ENCODE peak calls at places on chromosomes 4 and X, in ten cellular contexts. One of them, this sample, is unnamed.

GRCh38 chrX:109393859-109394258 is 88.0 kb downstream of the GUCY2F start:
- DNase-seq in cardiac fibroblast: peak; percentile 9
- DNase-seq in ovary: no peak
- DNase-seq in OCI-LY7: peak; percentile 4
- DNase-seq in NB4: peak; percentile 47
- DNase-seq in GM12865: peak; percentile 28
- DNase-seq in left ventricle myocardium inferior: no peak
- DNase-seq in AG04449: no peak
- DNase-seq in GM23338: peak; percentile 52
- DNase-seq in HCT116: no peak
- DNase-seq in this sample: no peak

GRCh38 chr4:62208921-62209320 is 1008.8 kb downstream of the ADGRL3 start:
- DNase-seq in AG04449: no peak
- DNase-seq in HCT116: no peak
- DNase-seq in OCI-LY7: no peak
- DNase-seq in NB4: no peak
- DNase-seq in ovary: no peak
- DNase-seq in GM23338: no peak
- DNase-seq in GM12865: no peak
- DNase-seq in cardiac fibroblast: no peak
- DNase-seq in left ventricle myocardium inferior: no peak
- DNase-seq in this sample: no peak

GRCh38 chr4:173488656-173489055 is 41.4 kb downstream of the HAND2 start:
- DNase-seq in HCT116: no peak
- DNase-seq in ovary: no peak
- DNase-seq in OCI-LY7: no peak
- DNase-seq in AG04449: no peak
- DNase-seq in GM23338: no peak
- DNase-seq in GM12865: no peak
- DNase-seq in cardiac fibroblast: peak; percentile 49
- DNase-seq in left ventricle myocardium inferior: no peak
- DNase-seq in NB4: no peak
- DNase-seq in this sample: no peak

GRCh38 chr4:99383381-99383780 is 30.8 kb upstream of the ADH1C start:
- DNase-seq in cardiac fibroblast: no peak
- DNase-seq in GM23338: no peak
- DNase-seq in AG04449: no peak
- DNase-seq in OCI-LY7: no peak
- DNase-seq in NB4: no peak
- DNase-seq in GM12865: no peak
- DNase-seq in HCT116: no peak
- DNase-seq in ovary: no peak
- DNase-seq in left ventricle myocardium inferior: no peak
- DNase-seq in this sample: no peak

GRCh38 chr4:67885727-67886126 is 1.9 kb upstream of the TMPRSS11D start:
- DNase-seq in HCT116: peak; percentile 35
- DNase-seq in AG04449: peak; percentile 88
- DNase-seq in cardiac fibroblast: peak; percentile 98
- DNase-seq in OCI-LY7: no peak
- DNase-seq in ovary: no peak
- DNase-seq in GM12865: no peak
- DNase-seq in left ventricle myocardium inferior: no peak
- DNase-seq in NB4: peak; percentile 62
- DNase-seq in GM23338: no peak
- DNase-seq in this sample: peak; percentile 46

GRCh38 chr4:78656968-78657445 is 105.4 kb downstream of the ANXA3 start:
- DNase-seq in GM12865: peak; percentile 59
- DNase-seq in ovary: no peak
- DNase-seq in HCT116: no peak
- DNase-seq in OCI-LY7: peak; percentile 41
- DNase-seq in NB4: peak; percentile 86
- DNase-seq in GM23338: no peak
- DNase-seq in AG04449: no peak
- DNase-seq in cardiac fibroblast: no peak
- DNase-seq in left ventricle myocardium inferior: no peak
- DNase-seq in this sample: no peak

GRCh38 chrX:25191403-25191802 is 175.6 kb upstream of the ARX start:
- DNase-seq in OCI-LY7: no peak
- DNase-seq in left ventricle myocardium inferior: no peak
- DNase-seq in AG04449: no peak
- DNase-seq in NB4: peak; percentile 1
- DNase-seq in ovary: no peak
- DNase-seq in GM23338: peak; percentile 45
- DNase-seq in GM12865: no peak
- DNase-seq in HCT116: no peak
- DNase-seq in cardiac fibroblast: no peak
- DNase-seq in this sample: no peak

GRCh38 chr4:137267024-137267423 is 265.3 kb downstream of the PCDH18 start:
- DNase-seq in cardiac fibroblast: peak; percentile 77
- DNase-seq in HCT116: no peak
- DNase-seq in ovary: no peak
- DNase-seq in NB4: no peak
- DNase-seq in GM12865: no peak
- DNase-seq in OCI-LY7: no peak
- DNase-seq in GM23338: no peak
- DNase-seq in left ventricle myocardium inferior: no peak
- DNase-seq in AG04449: no peak
- DNase-seq in this sample: peak; percentile 43

GRCh38 chrX:40864972-40865371 is 129.6 kb upstream of the MED14 start:
- DNase-seq in left ventricle myocardium inferior: no peak
- DNase-seq in AG04449: peak; percentile 29
- DNase-seq in GM23338: no peak
- DNase-seq in OCI-LY7: no peak
- DNase-seq in NB4: no peak
- DNase-seq in cardiac fibroblast: peak; percentile 69
- DNase-seq in GM12865: no peak
- DNase-seq in ovary: no peak
- DNase-seq in HCT116: no peak
- DNase-seq in this sample: no peak

GRCh38 chr4:108192056-108192455 is 23.3 kb upstream of the LEF1 start:
- DNase-seq in GM23338: no peak
- DNase-seq in OCI-LY7: no peak
- DNase-seq in left ventricle myocardium inferior: no peak
- DNase-seq in cardiac fibroblast: no peak
- DNase-seq in ovary: no peak
- DNase-seq in NB4: peak; percentile 30
- DNase-seq in GM12865: no peak
- DNase-seq in AG04449: no peak
- DNase-seq in HCT116: no peak
- DNase-seq in this sample: no peak

GRCh38 chr4:42348247-42348646 is 49.0 kb upstream of the SHISA3 start:
- DNase-seq in AG04449: no peak
- DNase-seq in GM23338: no peak
- DNase-seq in cardiac fibroblast: peak; percentile 37
- DNase-seq in ovary: no peak
- DNase-seq in HCT116: no peak
- DNase-seq in GM12865: no peak
- DNase-seq in OCI-LY7: no peak
- DNase-seq in NB4: no peak
- DNase-seq in left ventricle myocardium inferior: no peak
- DNase-seq in this sample: no peak

GRCh38 chrX:45743081-45743533 is 542.4 kb upstream of the DIPK2B start:
- DNase-seq in ovary: no peak
- DNase-seq in AG04449: no peak
- DNase-seq in cardiac fibroblast: peak; percentile 78
- DNase-seq in NB4: peak; percentile 66
- DNase-seq in left ventricle myocardium inferior: no peak
- DNase-seq in OCI-LY7: no peak
- DNase-seq in GM23338: peak; percentile 39
- DNase-seq in GM12865: peak; percentile 10
- DNase-seq in HCT116: peak; percentile 76
- DNase-seq in this sample: no peak
- TF ChIP-seq CTCF in ovary: no peak
- TF ChIP-seq CTCF in AG04449: peak; percentile 28
- TF ChIP-seq CTCF in cardiac fibroblast: peak; percentile 42
- TF ChIP-seq CTCF in NB4: peak; percentile 32
- TF ChIP-seq CTCF in left ventricle myocardium inferior: no peak
- TF ChIP-seq CTCF in OCI-LY7: no peak
- TF ChIP-seq CTCF in GM23338: peak; percentile 18
- TF ChIP-seq CTCF in GM12865: no peak
- TF ChIP-seq CTCF in HCT116: peak; percentile 46
- TF ChIP-seq CTCF in this sample: peak; percentile 44

DNA sequence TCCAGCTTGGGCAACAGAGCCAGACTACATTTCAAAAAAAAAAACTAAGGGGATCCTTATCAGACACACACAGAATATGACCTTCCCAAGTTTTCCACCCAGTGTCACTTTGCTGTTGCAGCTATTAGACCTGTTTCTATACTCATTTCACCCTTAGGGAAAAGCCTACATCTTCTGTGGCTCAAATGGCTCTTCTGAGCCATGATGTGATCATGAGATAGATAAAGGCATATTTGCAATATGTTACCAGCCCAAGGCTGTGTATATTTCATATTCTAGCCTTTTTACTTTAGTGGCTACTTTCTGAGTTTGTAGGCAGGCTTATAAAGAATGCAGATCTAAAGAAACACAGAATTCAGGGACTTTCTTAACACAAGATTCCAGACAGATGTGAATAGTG is 19.3 kb downstream of the RS1 start:
- DNase-seq in left ventricle myocardium inferior: no peak
- DNase-seq in GM12865: no peak
- DNase-seq in HCT116: no peak
- DNase-seq in AG04449: no peak
- DNase-seq in cardiac fibroblast: no peak
- DNase-seq in OCI-LY7: no peak
- DNase-seq in NB4: no peak
- DNase-seq in ovary: no peak
- DNase-seq in GM23338: no peak
- DNase-seq in this sample: no peak
- H3K4me3 ChIP-seq in left ventricle myocardium inferior: no peak overlapping the region
- H3K4me3 ChIP-seq in GM12865: no peak overlapping the region
- H3K4me3 ChIP-seq in HCT116: no peak overlapping the region
- H3K4me3 ChIP-seq in AG04449: no peak overlapping the region
- H3K4me3 ChIP-seq in cardiac fibroblast: no peak overlapping the region
- H3K4me3 ChIP-seq in OCI-LY7: no peak overlapping the region
- H3K4me3 ChIP-seq in NB4: no peak overlapping the region
- H3K4me3 ChIP-seq in ovary: no peak overlapping the region
- H3K4me3 ChIP-seq in GM23338: no peak overlapping the region
- H3K4me3 ChIP-seq in this sample: no peak overlapping the region

GRCh38 chr4:74970577-74970976 is 37.7 kb downstream of the PARM1 start:
- DNase-seq in cardiac fibroblast: no peak
- DNase-seq in left ventricle myocardium inferior: no peak
- DNase-seq in NB4: no peak
- DNase-seq in GM12865: no peak
- DNase-seq in HCT116: no peak
- DNase-seq in GM23338: no peak
- DNase-seq in AG04449: no peak
- DNase-seq in ovary: no peak
- DNase-seq in OCI-LY7: no peak
- DNase-seq in this sample: no peak

GRCh38 chr4:74975082-74975481 is 42.2 kb downstream of the PARM1 start:
- DNase-seq in GM23338: no peak
- DNase-seq in ovary: no peak
- DNase-seq in GM12865: peak; percentile 26
- DNase-seq in cardiac fibroblast: no peak
- DNase-seq in OCI-LY7: no peak
- DNase-seq in NB4: no peak
- DNase-seq in HCT116: no peak
- DNase-seq in left ventricle myocardium inferior: no peak
- DNase-seq in AG04449: no peak
- DNase-seq in this sample: no peak

GRCh38 chr4:74968456-74969164 is 35.7 kb downstream of the PARM1 start:
- DNase-seq in cardiac fibroblast: no peak
- DNase-seq in left ventricle myocardium inferior: no peak
- DNase-seq in AG04449: no peak
- DNase-seq in HCT116: no peak
- DNase-seq in NB4: peak; percentile 16
- DNase-seq in OCI-LY7: no peak
- DNase-seq in GM12865: peak; percentile 63
- DNase-seq in GM23338: no peak
- DNase-seq in ovary: no peak
- DNase-seq in this sample: no peak

GRCh38 chr4:74967324-74967723 is 34.4 kb downstream of the PARM1 start:
- DNase-seq in NB4: no peak
- DNase-seq in HCT116: no peak
- DNase-seq in left ventricle myocardium inferior: no peak
- DNase-seq in OCI-LY7: no peak
- DNase-seq in ovary: no peak
- DNase-seq in AG04449: no peak
- DNase-seq in cardiac fibroblast: no peak
- DNase-seq in GM12865: no peak
- DNase-seq in GM23338: no peak
- DNase-seq in this sample: no peak

GRCh38 chr4:74969507-74970474 is 36.9 kb downstream of the PARM1 start:
- DNase-seq in HCT116: no peak
- DNase-seq in NB4: no peak
- DNase-seq in left ventricle myocardium inferior: peak; percentile 49
- DNase-seq in cardiac fibroblast: no peak
- DNase-seq in OCI-LY7: no peak
- DNase-seq in GM23338: peak; percentile 69
- DNase-seq in GM12865: no peak
- DNase-seq in ovary: no peak
- DNase-seq in AG04449: no peak
- DNase-seq in this sample: no peak
- TF ChIP-seq CTCF in HCT116: peak; percentile 48
- TF ChIP-seq CTCF in NB4: no peak
- TF ChIP-seq CTCF in left ventricle myocardium inferior: peak; percentile 62
- TF ChIP-seq CTCF in cardiac fibroblast: peak; percentile 18
- TF ChIP-seq CTCF in OCI-LY7: peak; percentile 9
- TF ChIP-seq CTCF in GM23338: peak; percentile 40
- TF ChIP-seq CTCF in GM12865: no peak
- TF ChIP-seq CTCF in ovary: no peak
- TF ChIP-seq CTCF in AG04449: no peak
- TF ChIP-seq CTCF in this sample: no peak

GRCh38 chr4:123649248-123649643 is 252.7 kb downstream of the SPRY1 start:
- DNase-seq in ovary: no peak
- DNase-seq in OCI-LY7: peak; percentile 14
- DNase-seq in cardiac fibroblast: no peak
- DNase-seq in GM23338: no peak
- DNase-seq in HCT116: no peak
- DNase-seq in AG04449: no peak
- DNase-seq in GM12865: peak; percentile 43
- DNase-seq in NB4: no peak
- DNase-seq in left ventricle myocardium inferior: no peak
- DNase-seq in this sample: no peak

GRCh38 chr4:123651536-123652175 is 255.1 kb downstream of the SPRY1 start:
- DNase-seq in OCI-LY7: no peak
- DNase-seq in ovary: no peak
- DNase-seq in GM12865: no peak
- DNase-seq in AG04449: no peak
- DNase-seq in cardiac fibroblast: no peak
- DNase-seq in NB4: no peak
- DNase-seq in HCT116: no peak
- DNase-seq in left ventricle myocardium inferior: no peak
- DNase-seq in GM23338: no peak
- DNase-seq in this sample: no peak

GRCh38 chr4:123652501-123652900 is 255.9 kb downstream of the SPRY1 start:
- DNase-seq in NB4: no peak
- DNase-seq in GM23338: no peak
- DNase-seq in AG04449: no peak
- DNase-seq in OCI-LY7: no peak
- DNase-seq in GM12865: no peak
- DNase-seq in HCT116: no peak
- DNase-seq in ovary: no peak
- DNase-seq in cardiac fibroblast: peak; percentile 26
- DNase-seq in left ventricle myocardium inferior: no peak
- DNase-seq in this sample: no peak

GRCh38 chr4:123651127-123651526 is 254.5 kb downstream of the SPRY1 start:
- DNase-seq in GM12865: no peak
- DNase-seq in AG04449: no peak
- DNase-seq in OCI-LY7: no peak
- DNase-seq in NB4: no peak
- DNase-seq in cardiac fibroblast: no peak
- DNase-seq in left ventricle myocardium inferior: no peak
- DNase-seq in HCT116: no peak
- DNase-seq in GM23338: no peak
- DNase-seq in ovary: no peak
- DNase-seq in this sample: peak; percentile 43

GRCh38 chr4:123649644-123650356 is 253.2 kb downstream of the SPRY1 start:
- DNase-seq in GM12865: no peak
- DNase-seq in ovary: no peak
- DNase-seq in OCI-LY7: no peak
- DNase-seq in NB4: peak; percentile 77
- DNase-seq in cardiac fibroblast: peak; percentile 91
- DNase-seq in left ventricle myocardium inferior: no peak
- DNase-seq in GM23338: peak; percentile 54
- DNase-seq in AG04449: no peak
- DNase-seq in HCT116: no peak
- DNase-seq in this sample: peak; percentile 67
- H3K4me3 ChIP-seq in GM12865: no peak overlapping the region
- H3K4me3 ChIP-seq in ovary: no peak overlapping the region
- H3K4me3 ChIP-seq in OCI-LY7: no peak overlapping the region
- H3K4me3 ChIP-seq in NB4: no peak overlapping the region
- H3K4me3 ChIP-seq in cardiac fibroblast: no peak overlapping the region
- H3K4me3 ChIP-seq in left ventricle myocardium inferior: peak overlapping the region; percentile 8
- H3K4me3 ChIP-seq in GM23338: no peak overlapping the region
- H3K4me3 ChIP-seq in AG04449: no peak overlapping the region
- H3K4me3 ChIP-seq in HCT116: no peak overlapping the region
- H3K4me3 ChIP-seq in this sample: no peak overlapping the region

This sample was measured in AG09309.